ENCODE peak calls at places on chromosomes 1 and 21, in nine cellular contexts. One of them, this sample, is unnamed.
A peak's percentile ranks its signal among the peaks of the same experiment; 100 is the strongest.

GRCh38 chr1:110449661-110450651 is 993 bp upstream of the PROK1 start:
- DNase-seq in AG10803: no peak
- DNase-seq in G401: no peak
- DNase-seq in hippocampal formation: no peak
- DNase-seq in amniotic stem cell: no peak
- DNase-seq in HT-29: no peak
- DNase-seq in stimulated activated CD4-positive, alpha-beta T cell treated with anti-CD3 and anti-CD28 coated beads, Interleukin-15, amount 100 ng/mL, for 48 hours: no peak
- DNase-seq in SJSA1: no peak
- DNase-seq in sigmoid colon: no peak
- DNase-seq in this sample: no peak

GRCh38 chr1:203569490-203570318 is 56.9 kb upstream of the ATP2B4 start:
- DNase-seq in AG10803: no peak
- DNase-seq in G401: no peak
- DNase-seq in hippocampal formation: no peak
- DNase-seq in amniotic stem cell: no peak
- DNase-seq in HT-29: no peak
- DNase-seq in stimulated activated CD4-positive, alpha-beta T cell treated with anti-CD3 and anti-CD28 coated beads, Interleukin-15, amount 100 ng/mL, for 48 hours: no peak
- DNase-seq in SJSA1: peak; percentile 75
- DNase-seq in sigmoid colon: no peak
- DNase-seq in this sample: no peak

GRCh38 chr1:34918609-34919561 is 10.6 kb downstream of the DLGAP3 start:
- DNase-seq in AG10803: no peak
- DNase-seq in G401: no peak
- DNase-seq in hippocampal formation: no peak
- DNase-seq in amniotic stem cell: no peak
- DNase-seq in HT-29: no peak
- DNase-seq in stimulated activated CD4-positive, alpha-beta T cell treated with anti-CD3 and anti-CD28 coated beads, Interleukin-15, amount 100 ng/mL, for 48 hours: no peak
- DNase-seq in SJSA1: no peak
- DNase-seq in sigmoid colon: no peak
- DNase-seq in this sample: peak; percentile 39

GRCh38 chr1:184504695-184505338 is 118.0 kb downstream of the C1orf21 start:
- DNase-seq in AG10803: no peak
- DNase-seq in G401: no peak
- DNase-seq in hippocampal formation: no peak
- DNase-seq in amniotic stem cell: no peak
- DNase-seq in HT-29: no peak
- DNase-seq in stimulated activated CD4-positive, alpha-beta T cell treated with anti-CD3 and anti-CD28 coated beads, Interleukin-15, amount 100 ng/mL, for 48 hours: no peak
- DNase-seq in SJSA1: no peak
- DNase-seq in sigmoid colon: no peak
- DNase-seq in this sample: no peak

GRCh38 chr1:177780096-177780700 is 189.7 kb downstream of the SEC16B start:
- DNase-seq in AG10803: peak; percentile 67
- DNase-seq in G401: peak; percentile 23
- DNase-seq in hippocampal formation: peak; percentile 70
- DNase-seq in amniotic stem cell: peak; percentile 80
- DNase-seq in HT-29: peak; percentile 53
- DNase-seq in stimulated activated CD4-positive, alpha-beta T cell treated with anti-CD3 and anti-CD28 coated beads, Interleukin-15, amount 100 ng/mL, for 48 hours: no peak
- DNase-seq in SJSA1: peak; percentile 23
- DNase-seq in sigmoid colon: no peak
- DNase-seq in this sample: no peak

GRCh38 chr1:183569141-183569540 is 21.1 kb downstream of the NCF2 start:
- DNase-seq in AG10803: peak; percentile 21
- DNase-seq in G401: no peak
- DNase-seq in hippocampal formation: no peak
- DNase-seq in amniotic stem cell: no peak
- DNase-seq in HT-29: no peak
- DNase-seq in stimulated activated CD4-positive, alpha-beta T cell treated with anti-CD3 and anti-CD28 coated beads, Interleukin-15, amount 100 ng/mL, for 48 hours: peak; percentile 25
- DNase-seq in SJSA1: no peak
- DNase-seq in sigmoid colon: no peak
- DNase-seq in this sample: no peak

GRCh38 chr1:202964755-202965440 is 2.2 kb downstream of the CYB5R1 start:
- DNase-seq in AG10803: peak; percentile 26
- DNase-seq in G401: no peak
- DNase-seq in hippocampal formation: no peak
- DNase-seq in amniotic stem cell: no peak
- DNase-seq in HT-29: no peak
- DNase-seq in stimulated activated CD4-positive, alpha-beta T cell treated with anti-CD3 and anti-CD28 coated beads, Interleukin-15, amount 100 ng/mL, for 48 hours: no peak
- DNase-seq in SJSA1: no peak
- DNase-seq in sigmoid colon: no peak
- DNase-seq in this sample: no peak

GRCh38 chr1:51423098-51423821 is 92.9 kb upstream of the TTC39A start:
- DNase-seq in AG10803: peak; percentile 40
- DNase-seq in G401: peak; percentile 79
- DNase-seq in hippocampal formation: peak; percentile 39
- DNase-seq in amniotic stem cell: no peak
- DNase-seq in HT-29: no peak
- DNase-seq in stimulated activated CD4-positive, alpha-beta T cell treated with anti-CD3 and anti-CD28 coated beads, Interleukin-15, amount 100 ng/mL, for 48 hours: no peak
- DNase-seq in SJSA1: no peak
- DNase-seq in sigmoid colon: no peak
- DNase-seq in this sample: no peak

GRCh38 chr1:179079113-179079761 is 2.6 kb upstream of the TOR3A start:
- DNase-seq in AG10803: peak; percentile 80
- DNase-seq in G401: peak; percentile 86
- DNase-seq in hippocampal formation: peak; percentile 78
- DNase-seq in amniotic stem cell: peak; percentile 55
- DNase-seq in HT-29: peak; percentile 80
- DNase-seq in stimulated activated CD4-positive, alpha-beta T cell treated with anti-CD3 and anti-CD28 coated beads, Interleukin-15, amount 100 ng/mL, for 48 hours: peak; percentile 47
- DNase-seq in SJSA1: peak; percentile 50
- DNase-seq in sigmoid colon: peak; percentile 74
- DNase-seq in this sample: peak; percentile 60

GRCh38 chr1:172932981-172933380 is 117.8 kb downstream of the TNFSF18 start:
- DNase-seq in AG10803: no peak
- DNase-seq in G401: no peak
- DNase-seq in hippocampal formation: no peak
- DNase-seq in amniotic stem cell: no peak
- DNase-seq in HT-29: peak; percentile 45
- DNase-seq in stimulated activated CD4-positive, alpha-beta T cell treated with anti-CD3 and anti-CD28 coated beads, Interleukin-15, amount 100 ng/mL, for 48 hours: no peak
- DNase-seq in SJSA1: peak; percentile 39
- DNase-seq in sigmoid colon: no peak
- DNase-seq in this sample: no peak

GRCh38 chr1:186985889-186986491 is 157.2 kb downstream of the PLA2G4A start:
- DNase-seq in AG10803: peak; percentile 56
- DNase-seq in G401: peak; percentile 71
- DNase-seq in hippocampal formation: peak; percentile 84
- DNase-seq in amniotic stem cell: peak; percentile 34
- DNase-seq in HT-29: peak; percentile 82
- DNase-seq in stimulated activated CD4-positive, alpha-beta T cell treated with anti-CD3 and anti-CD28 coated beads, Interleukin-15, amount 100 ng/mL, for 48 hours: no peak
- DNase-seq in SJSA1: peak; percentile 44
- DNase-seq in sigmoid colon: no peak
- DNase-seq in this sample: no peak

GRCh38 chr1:85550784-85551516 is 29.6 kb upstream of the CCN1 start:
- DNase-seq in AG10803: peak; percentile 62
- DNase-seq in G401: no peak
- DNase-seq in hippocampal formation: no peak
- DNase-seq in amniotic stem cell: no peak
- DNase-seq in HT-29: peak; percentile 79
- DNase-seq in stimulated activated CD4-positive, alpha-beta T cell treated with anti-CD3 and anti-CD28 coated beads, Interleukin-15, amount 100 ng/mL, for 48 hours: no peak
- DNase-seq in SJSA1: peak; percentile 81
- DNase-seq in sigmoid colon: no peak
- DNase-seq in this sample: no peak

GRCh38 chr1:244280221-244280620 is 171.5 kb downstream of the ADSS2 start:
- DNase-seq in AG10803: peak; percentile 24
- DNase-seq in G401: no peak
- DNase-seq in hippocampal formation: no peak
- DNase-seq in amniotic stem cell: no peak
- DNase-seq in HT-29: no peak
- DNase-seq in stimulated activated CD4-positive, alpha-beta T cell treated with anti-CD3 and anti-CD28 coated beads, Interleukin-15, amount 100 ng/mL, for 48 hours: no peak
- DNase-seq in SJSA1: no peak
- DNase-seq in sigmoid colon: no peak
- DNase-seq in this sample: no peak

GRCh38 chr1:52556641-52557360 is 3.9 kb upstream of the TUT4 start:
- DNase-seq in AG10803: no peak
- DNase-seq in G401: no peak
- DNase-seq in hippocampal formation: no peak
- DNase-seq in amniotic stem cell: no peak
- DNase-seq in HT-29: no peak
- DNase-seq in stimulated activated CD4-positive, alpha-beta T cell treated with anti-CD3 and anti-CD28 coated beads, Interleukin-15, amount 100 ng/mL, for 48 hours: no peak
- DNase-seq in SJSA1: no peak
- DNase-seq in sigmoid colon: no peak
- DNase-seq in this sample: no peak

GRCh38 chr1:71861022-71861421 is 421.3 kb downstream of the NEGR1 start:
- DNase-seq in AG10803: peak; percentile 69
- DNase-seq in G401: no peak
- DNase-seq in hippocampal formation: no peak
- DNase-seq in amniotic stem cell: peak; percentile 10
- DNase-seq in HT-29: no peak
- DNase-seq in stimulated activated CD4-positive, alpha-beta T cell treated with anti-CD3 and anti-CD28 coated beads, Interleukin-15, amount 100 ng/mL, for 48 hours: no peak
- DNase-seq in SJSA1: no peak
- DNase-seq in sigmoid colon: no peak
- DNase-seq in this sample: no peak

GRCh38 chr1:231199868-231200267 is 38.0 kb downstream of the TRIM67 start:
- DNase-seq in AG10803: no peak
- DNase-seq in G401: no peak
- DNase-seq in hippocampal formation: no peak
- DNase-seq in amniotic stem cell: no peak
- DNase-seq in HT-29: no peak
- DNase-seq in stimulated activated CD4-positive, alpha-beta T cell treated with anti-CD3 and anti-CD28 coated beads, Interleukin-15, amount 100 ng/mL, for 48 hours: no peak
- DNase-seq in SJSA1: no peak
- DNase-seq in sigmoid colon: no peak
- DNase-seq in this sample: no peak

GRCh38 chr1:201499795-201500669 is 6.9 kb downstream of the CSRP1 start:
- DNase-seq in AG10803: no peak
- DNase-seq in G401: peak; percentile 40
- DNase-seq in hippocampal formation: peak; percentile 91
- DNase-seq in amniotic stem cell: no peak
- DNase-seq in HT-29: no peak
- DNase-seq in stimulated activated CD4-positive, alpha-beta T cell treated with anti-CD3 and anti-CD28 coated beads, Interleukin-15, amount 100 ng/mL, for 48 hours: no peak
- DNase-seq in SJSA1: no peak
- DNase-seq in sigmoid colon: no peak
- DNase-seq in this sample: no peak

GRCh38 chr1:166538646-166539045 is 300.6 kb upstream of the POGK start:
- DNase-seq in AG10803: no peak
- DNase-seq in G401: no peak
- DNase-seq in hippocampal formation: no peak
- DNase-seq in amniotic stem cell: no peak
- DNase-seq in HT-29: no peak
- DNase-seq in stimulated activated CD4-positive, alpha-beta T cell treated with anti-CD3 and anti-CD28 coated beads, Interleukin-15, amount 100 ng/mL, for 48 hours: no peak
- DNase-seq in SJSA1: no peak
- DNase-seq in sigmoid colon: no peak
- DNase-seq in this sample: no peak

GRCh38 chr1:115088871-115089442 is 346 bp downstream of the TSPAN2 start:
- DNase-seq in AG10803: no peak
- DNase-seq in G401: no peak
- DNase-seq in hippocampal formation: no peak
- DNase-seq in amniotic stem cell: no peak
- DNase-seq in HT-29: no peak
- DNase-seq in stimulated activated CD4-positive, alpha-beta T cell treated with anti-CD3 and anti-CD28 coated beads, Interleukin-15, amount 100 ng/mL, for 48 hours: no peak
- DNase-seq in SJSA1: no peak
- DNase-seq in sigmoid colon: no peak
- DNase-seq in this sample: no peak

GRCh38 chr1:195965036-195965435 is 643.2 kb downstream of the KCNT2 start:
- DNase-seq in AG10803: no peak
- DNase-seq in G401: no peak
- DNase-seq in hippocampal formation: no peak
- DNase-seq in amniotic stem cell: no peak
- DNase-seq in HT-29: no peak
- DNase-seq in stimulated activated CD4-positive, alpha-beta T cell treated with anti-CD3 and anti-CD28 coated beads, Interleukin-15, amount 100 ng/mL, for 48 hours: no peak
- DNase-seq in SJSA1: no peak
- DNase-seq in sigmoid colon: no peak
- DNase-seq in this sample: no peak

GRCh38 chr1:31587720-31588423 is 11.6 kb downstream of the TINAGL1 start:
- DNase-seq in AG10803: no peak
- DNase-seq in G401: peak; percentile 34
- DNase-seq in hippocampal formation: no peak
- DNase-seq in amniotic stem cell: no peak
- DNase-seq in HT-29: peak; percentile 89
- DNase-seq in stimulated activated CD4-positive, alpha-beta T cell treated with anti-CD3 and anti-CD28 coated beads, Interleukin-15, amount 100 ng/mL, for 48 hours: peak; percentile 50
- DNase-seq in SJSA1: peak; percentile 64
- DNase-seq in sigmoid colon: peak; percentile 89
- DNase-seq in this sample: peak; percentile 49

GRCh38 chr1:174812656-174813055 is 187.1 kb upstream of the CACYBP start:
- DNase-seq in AG10803: no peak
- DNase-seq in G401: no peak
- DNase-seq in hippocampal formation: no peak
- DNase-seq in amniotic stem cell: no peak
- DNase-seq in HT-29: peak; percentile 19
- DNase-seq in stimulated activated CD4-positive, alpha-beta T cell treated with anti-CD3 and anti-CD28 coated beads, Interleukin-15, amount 100 ng/mL, for 48 hours: no peak
- DNase-seq in SJSA1: no peak
- DNase-seq in sigmoid colon: no peak
- DNase-seq in this sample: no peak

GRCh38 chr1:241411056-241411775 is 54.2 kb upstream of the RGS7 start:
- DNase-seq in AG10803: peak; percentile 81
- DNase-seq in G401: no peak
- DNase-seq in hippocampal formation: no peak
- DNase-seq in amniotic stem cell: no peak
- DNase-seq in HT-29: no peak
- DNase-seq in stimulated activated CD4-positive, alpha-beta T cell treated with anti-CD3 and anti-CD28 coated beads, Interleukin-15, amount 100 ng/mL, for 48 hours: no peak
- DNase-seq in SJSA1: no peak
- DNase-seq in sigmoid colon: no peak
- DNase-seq in this sample: no peak

GRCh38 chr21:41681336-41681801 is 85.5 kb downstream of the RIPK4 start:
- DNase-seq in AG10803: no peak
- DNase-seq in G401: no peak
- DNase-seq in hippocampal formation: no peak
- DNase-seq in amniotic stem cell: no peak
- DNase-seq in HT-29: peak; percentile 58
- DNase-seq in stimulated activated CD4-positive, alpha-beta T cell treated with anti-CD3 and anti-CD28 coated beads, Interleukin-15, amount 100 ng/mL, for 48 hours: no peak
- DNase-seq in SJSA1: no peak
- DNase-seq in sigmoid colon: no peak
- DNase-seq in this sample: no peak

This sample was measured in B cell.